ENCODE peak calls at places on chromosomes 6 and 20, in eight cellular contexts. C is GM12892, W is body of pancreas, J is spleen, R is upper lobe of left lung, Q is uterus, I is K562, X is stomach. Z is an unnamed sample.

GRCh38 chr20:6925744-6926278 is 158.3 kb downstream of the BMP2 start:
- DNase-seq in C (no peak), W (no peak), J (no peak), I (no peak), R (no peak), Q (no peak), X (no peak), Z (no peak)

GRCh38 chr20:48002517-48002970 is 217.3 kb upstream of the SULF2 start:
- DNase-seq in R (no peak), W (no peak), Q (no peak), J (no peak), C (peak), I (no peak), X (no peak), Z (no peak)

GRCh38 chr20:44112889-44113641 is 73.9 kb downstream of the JPH2 start:
- DNase-seq in J (no peak), X (no peak), W (no peak), Q (no peak), R (no peak), I (no peak), C (no peak), Z (no peak)

GRCh38 chr6:142947702-142948480 is 2.9 kb upstream of the HIVEP2 start:
- DNase-seq in X (no peak), R (no peak), C (no peak), Q (no peak), W (peak), I (no peak), J (no peak), Z (peak)

GRCh38 chr6:106442351-106442750 is 81.8 kb downstream of the CRYBG1 start:
- DNase-seq in X (no peak), Q (no peak), R (no peak), I (no peak), C (no peak), W (no peak), J (no peak), Z (no peak)

GRCh38 chr6:170048615-170049256 is 242.1 kb downstream of the DLL1 start:
- DNase-seq in W (peak), Q (no peak), R (peak), X (peak), I (no peak), C (no peak), J (peak), Z (no peak)

GRCh38 chr6:26104457-26105108 is 17.4 kb downstream of the HFE start:
- DNase-seq in C (no peak), Q (peak), J (peak), R (no peak), I (peak), W (no peak), X (no peak), Z (no peak)

GRCh38 chr6:56314683-56315523 is 67.5 kb upstream of the COL21A1 start:
- DNase-seq in J (no peak), Q (peak), R (no peak), I (peak), X (no peak), W (peak), C (no peak), Z (peak)

GRCh38 chr6:130178692-130179091 is 44.1 kb downstream of the SAMD3 start:
- DNase-seq in I (peak), W (no peak), X (no peak), C (no peak), J (no peak), R (no peak), Q (no peak), Z (peak)

GRCh38 chr20:3172933-3173581 is at the start of gene LZTS3:
- DNase-seq in X (peak), J (peak), I (peak), R (peak), C (peak), Q (peak), W (peak), Z (peak)

GRCh38 chr20:56094228-56094627 is 88.9 kb upstream of the CBLN4 start:
- DNase-seq in C (no peak), J (no peak), W (no peak), Q (no peak), X (no peak), R (no peak), I (no peak), Z (no peak)

GRCh38 chr20:35820715-35821114 is 48.9 kb downstream of the PHF20 start:
- DNase-seq in J (no peak), X (no peak), I (no peak), Q (no peak), R (no peak), C (no peak), W (no peak), Z (peak)

GRCh38 chr6:63576985-63577712 is 4.9 kb downstream of the LOC128125822 start:
- DNase-seq in I (no peak), C (no peak), R (no peak), Q (no peak), J (no peak), X (no peak), W (no peak), Z (no peak)
- TF ChIP-seq POLR2A in I (no peak), C (no peak), R (no peak), Q (no peak), J (no peak), X (no peak), W (peak), Z (no peak)

DNA sequence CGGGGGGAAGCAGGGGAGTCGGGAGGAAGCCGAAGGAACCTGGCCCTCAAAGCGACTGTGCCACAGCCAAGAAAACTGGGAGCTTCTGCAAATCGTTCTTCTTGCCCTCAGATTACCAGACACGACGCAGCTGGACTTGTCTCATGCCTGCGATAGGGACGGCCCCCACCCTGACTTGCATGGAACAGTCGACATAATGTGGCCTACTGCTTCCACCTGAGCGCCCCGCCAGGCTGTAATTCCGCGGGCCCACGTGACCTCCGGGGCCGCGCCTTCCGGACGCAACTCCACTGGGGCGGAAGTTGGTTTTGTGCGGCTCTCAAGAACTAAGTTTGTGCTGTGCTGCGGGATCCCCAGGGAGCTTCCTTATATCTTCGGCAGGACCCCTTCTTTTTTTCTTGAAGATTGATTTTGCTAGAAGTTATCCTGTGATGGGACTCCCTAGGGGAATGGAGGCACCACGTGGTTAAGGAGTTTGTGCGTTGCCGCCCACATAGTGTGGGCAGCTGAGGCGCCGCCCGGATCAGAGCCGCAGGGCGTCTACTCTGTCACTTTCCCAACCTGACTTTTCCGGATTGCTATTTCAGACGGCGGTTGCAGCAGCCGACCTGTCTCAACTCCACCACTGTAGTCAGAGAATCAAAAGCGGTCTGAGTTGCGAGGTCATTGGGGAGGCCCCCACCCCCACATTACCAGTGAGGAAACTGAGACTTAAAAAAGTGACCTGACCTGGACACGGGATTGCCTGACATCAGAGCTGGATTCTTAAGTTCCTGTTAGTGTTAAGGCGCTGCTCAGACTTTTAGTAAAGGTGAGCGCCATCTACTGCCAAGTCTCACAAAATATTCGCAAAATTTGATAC is 540 bp upstream of the CD164 start:
- DNase-seq in I (peak), W (peak), X (peak), J (peak), C (peak), R (peak), Q (peak), Z (peak)
- TF ChIP-seq POLR2A in I (peak), W (peak), X (no peak), J (peak), C (peak), R (peak), Q (peak), Z (no peak)

GRCh38 chr20:32675223-32675975 is 1.7 kb upstream of the C20orf203 start:
- DNase-seq in W (no peak), C (no peak), X (no peak), R (no peak), I (no peak), Q (no peak), J (no peak), Z (no peak)

GRCh38 chr20:32674362-32674789 is 635 bp upstream of the C20orf203 start:
- DNase-seq in X (peak), W (peak), I (peak), J (no peak), Q (no peak), C (peak), R (peak), Z (peak)

GRCh38 chr20:32670773-32671455 is 2.8 kb downstream of the C20orf203 start:
- DNase-seq in R (no peak), I (no peak), X (no peak), C (no peak), Q (no peak), W (no peak), J (no peak), Z (no peak)

GRCh38 chr20:32672315-32672981 is 1.3 kb downstream of the C20orf203 start:
- DNase-seq in I (no peak), W (no peak), C (no peak), J (no peak), X (no peak), R (no peak), Q (no peak), Z (no peak)

GRCh38 chr20:32672982-32673727 is 586 bp downstream of the C20orf203 start:
- DNase-seq in W (no peak), C (peak), R (peak), J (peak), X (no peak), Q (no peak), I (no peak), Z (no peak)
- TF ChIP-seq POLR2A in W (no peak), C (peak), R (no peak), J (no peak), X (no peak), Q (no peak), I (no peak), Z (no peak)

GRCh38 chr6:166950443-166950821 is 5.9 kb downstream of the RNASET2 start:
- DNase-seq in C (no peak), W (no peak), I (no peak), Q (no peak), J (peak), R (no peak), X (no peak), Z (no peak)
- TF ChIP-seq POLR2A in C (no peak), W (no peak), I (no peak), Q (no peak), J (peak), R (peak), X (no peak), Z (no peak)

GRCh38 chr6:49463612-49463967 is 420 bp downstream of the CENPQ start:
- DNase-seq in J (no peak), X (no peak), I (no peak), R (no peak), C (no peak), Q (no peak), W (no peak), Z (no peak)

GRCh38 chr6:49462599-49462926 is 490 bp downstream of the MMUT start:
- DNase-seq in Q (no peak), W (no peak), J (no peak), I (peak), R (no peak), C (no peak), X (no peak), Z (no peak)

GRCh38 chr6:49462071-49462470 is 982 bp downstream of the MMUT start:
- DNase-seq in J (no peak), I (peak), R (no peak), C (no peak), W (no peak), X (no peak), Q (no peak), Z (no peak)

GRCh38 chr6:49464691-49465090 is 1.5 kb downstream of the CENPQ start:
- DNase-seq in R (no peak), Q (no peak), I (no peak), X (no peak), W (no peak), J (no peak), C (no peak), Z (no peak)

DNA sequence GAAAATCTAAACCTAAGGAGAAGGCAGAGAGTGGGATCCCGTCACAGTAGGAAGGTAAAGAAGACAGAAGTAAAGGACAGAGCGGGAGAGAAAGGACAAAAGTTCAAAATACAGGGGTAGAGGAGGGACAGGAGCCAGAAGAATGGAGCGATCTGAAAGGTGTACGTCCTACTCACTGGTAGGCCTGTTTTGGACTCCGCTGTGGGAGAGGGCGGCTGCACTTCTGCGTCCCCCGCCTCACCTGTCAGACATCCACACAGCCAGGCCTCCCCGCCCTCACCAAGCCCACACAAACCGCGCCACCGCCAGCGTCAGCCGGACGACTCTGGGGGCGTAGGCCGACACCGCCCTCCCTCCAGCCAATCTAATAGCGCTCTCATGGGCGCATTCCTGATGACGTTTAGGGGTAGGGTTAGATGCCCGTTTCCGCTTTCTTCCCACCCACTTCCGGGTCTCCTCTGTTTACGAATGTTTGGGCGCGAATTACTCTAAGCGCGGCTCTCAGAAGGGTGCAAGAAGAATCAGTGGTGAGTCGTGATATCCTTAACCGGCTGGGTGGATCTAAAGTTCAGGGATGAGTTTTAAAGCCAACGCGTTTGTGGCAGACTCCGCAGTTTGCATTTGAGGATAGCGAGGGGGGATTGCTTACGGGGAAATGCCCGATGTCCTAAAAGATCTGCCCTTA is at the start of the genes CENPQ and MMUT:
- DNase-seq in R (peak), I (peak), X (peak), W (peak), Q (peak), J (peak), C (peak), Z (peak)
- TF ChIP-seq POLR2A in R (peak), I (peak), X (no peak), W (peak), Q (peak), J (no peak), C (peak), Z (peak)

DNA sequence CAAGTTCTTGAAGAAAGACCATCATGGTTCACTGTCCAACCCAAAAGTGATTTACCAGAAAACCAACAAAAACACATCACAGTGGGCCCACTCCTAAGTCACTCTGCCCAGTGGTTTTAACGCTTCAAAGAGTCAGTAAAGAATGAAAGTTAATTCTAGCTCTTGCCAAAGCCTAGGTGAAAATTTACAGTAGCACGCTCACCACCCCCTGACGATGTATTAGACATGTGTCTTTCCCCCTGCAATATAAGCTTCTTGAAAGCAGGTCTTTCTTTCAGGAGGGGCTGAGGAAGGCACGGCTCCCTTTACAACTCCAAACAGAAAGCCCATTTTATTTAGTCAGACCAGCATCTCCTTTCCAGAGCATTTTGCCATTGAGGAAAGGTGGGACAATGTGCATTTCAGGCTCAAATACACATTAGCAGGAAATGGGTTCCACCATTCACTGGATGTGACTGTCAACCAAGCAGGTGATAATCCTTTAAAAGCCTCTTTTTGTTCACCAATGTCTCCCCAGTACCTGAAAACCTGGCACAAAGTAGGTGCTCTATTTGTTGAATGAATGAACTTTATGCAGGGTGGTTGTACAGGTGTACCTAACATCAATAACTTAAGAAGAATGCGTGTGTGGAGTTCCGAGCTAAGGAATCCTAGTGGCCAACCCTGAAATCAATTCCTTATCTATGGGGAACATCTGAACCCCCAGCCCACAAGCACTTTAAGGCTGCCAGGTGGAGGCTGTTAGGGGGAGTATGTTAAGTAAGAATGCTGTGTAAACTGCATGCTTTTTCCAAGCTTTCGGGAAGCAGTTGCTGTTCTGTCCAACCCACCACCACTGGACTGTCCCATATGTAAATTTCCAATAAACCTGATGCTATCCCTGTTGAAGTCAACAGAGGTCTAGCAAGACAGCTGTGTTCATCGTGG is 11.4 kb downstream of the EZR start:
- DNase-seq in X (peak), W (no peak), R (no peak), J (no peak), C (no peak), I (peak), Q (no peak), Z (no peak)
- TF ChIP-seq POLR2A in X (no peak), W (no peak), R (no peak), J (no peak), C (peak), I (no peak), Q (no peak), Z (no peak)

DNA sequence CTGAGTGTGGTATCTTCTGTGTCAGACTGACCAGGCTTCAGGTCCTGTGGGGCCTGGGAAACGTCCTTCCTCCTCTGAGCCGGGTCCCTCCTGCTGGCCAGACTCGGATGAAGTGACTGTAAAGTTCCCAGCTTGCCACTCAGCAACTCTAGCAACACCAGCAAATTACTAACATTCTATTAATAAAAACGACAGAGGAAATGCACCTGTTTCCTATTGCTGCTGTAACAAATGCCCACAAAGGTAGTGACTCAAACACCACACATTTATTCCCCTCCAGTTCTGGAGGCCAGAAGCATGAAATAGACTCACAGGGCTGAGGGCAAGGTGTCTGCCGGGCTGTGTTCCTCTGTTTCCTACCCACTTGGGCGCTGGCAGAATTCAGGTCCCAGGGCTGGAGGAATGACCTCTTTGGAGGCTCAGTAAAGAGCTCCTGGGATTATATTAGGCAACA is 48.8 kb downstream of the CTCFL start:
- DNase-seq in W (no peak), Q (no peak), C (no peak), R (no peak), J (peak), X (no peak), I (no peak), Z (no peak)
- TF ChIP-seq POLR2A in W (no peak), Q (no peak), C (peak), R (no peak), J (no peak), X (no peak), I (no peak), Z (no peak)

GRCh38 chr20:34705008-34705382 is 851 bp downstream of the TP53INP2 start:
- DNase-seq in C (no peak), W (no peak), Q (no peak), R (no peak), X (no peak), J (no peak), I (no peak), Z (no peak)

GRCh38 chr20:34706022-34706875 is 2.1 kb downstream of the TP53INP2 start:
- DNase-seq in X (no peak), W (no peak), R (no peak), J (no peak), Q (no peak), C (no peak), I (no peak), Z (no peak)

GRCh38 chr20:34704177-34705007 is at the start of gene TP53INP2:
- DNase-seq in I (peak), X (peak), R (peak), C (peak), Q (peak), W (peak), J (peak), Z (peak)

GRCh38 chr20:34706912-34707784 is 3.0 kb downstream of the TP53INP2 start:
- DNase-seq in C (no peak), J (no peak), X (no peak), W (no peak), I (no peak), R (no peak), Q (no peak), Z (no peak)

DNA sequence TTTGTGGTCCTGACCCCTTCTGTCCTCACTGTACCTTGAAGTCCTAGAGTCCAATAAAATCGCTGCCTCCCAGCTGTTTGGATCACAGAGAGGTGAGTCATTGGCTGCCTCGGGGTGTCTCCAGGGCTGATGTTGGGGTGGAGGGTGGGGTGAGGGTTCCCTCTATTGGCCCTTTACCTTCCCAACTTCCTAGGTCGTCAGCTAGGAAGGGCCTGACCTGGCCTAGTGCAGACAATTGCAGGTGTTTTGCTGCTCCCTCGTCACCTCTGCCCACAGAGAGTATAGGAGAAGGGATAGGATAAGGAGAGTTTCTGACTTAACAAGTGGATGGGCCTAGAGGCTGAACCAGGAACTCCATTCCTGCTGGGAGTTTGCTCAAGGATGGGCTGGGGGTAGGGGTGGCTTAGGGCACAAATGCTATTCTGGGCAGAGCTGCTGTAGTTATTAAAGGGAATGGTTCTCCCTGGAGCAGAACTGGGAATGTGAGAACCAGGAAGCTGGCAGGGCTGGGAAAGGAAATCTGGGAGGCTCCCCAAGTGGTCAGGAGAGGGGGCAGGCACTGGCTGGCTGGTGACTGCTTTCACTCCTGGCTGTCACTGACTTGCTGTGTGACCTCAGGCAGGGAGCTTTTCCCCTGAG is 1.4 kb downstream of the TP53INP2 start:
- DNase-seq in W (no peak), Q (no peak), J (no peak), R (peak), I (peak), C (no peak), X (peak), Z (peak)
- TF ChIP-seq POLR2A in W (peak), Q (no peak), J (no peak), R (no peak), I (no peak), C (no peak), X (no peak), Z (no peak)